ENCODE peak calls at places on chromosomes 6 and 20, in ten cellular contexts. M is astrocyte, C is mesendoderm, W is right lobe of liver, H is tibial nerve, B is fibroblast of lung, L is heart right ventricle, E is body of pancreas, G is H9, V is upper lobe of left lung. Y is an unnamed sample.

GRCh38 chr20:24951536-24952047 is 2.5 kb downstream of the CST7 start:
- DNase-seq in L (no peak), W (peak; percentile 80), H (no peak), M (no peak), E (no peak), V (no peak), C (no peak), G (peak; percentile 19), B (no peak), Y (no peak)

GRCh38 chr6:1477432-1478090 is 88.2 kb downstream of the FOXF2 start:
- DNase-seq in G (no peak), B (peak; percentile 87), E (no peak), L (no peak), H (no peak), C (peak; percentile 27), W (no peak), M (peak; percentile 85), V (no peak), Y (peak; percentile 80)

GRCh38 chr6:132147530-132148011 is 196.4 kb upstream of the CCN2 start:
- DNase-seq in M (peak; percentile 92), E (no peak), C (peak; percentile 74), L (peak; percentile 14), H (no peak), W (no peak), V (no peak), B (peak; percentile 93), G (no peak), Y (no peak)

GRCh38 chr6:15621203-15622044 is 41.4 kb downstream of the DTNBP1 start:
- DNase-seq in M (no peak), G (peak; percentile 50), L (peak; percentile 34), V (no peak), H (no peak), B (no peak), E (peak; percentile 59), C (peak; percentile 76), W (peak; percentile 54), Y (no peak)

GRCh38 chr6:37931076-37931465 is 111.5 kb downstream of the ZFAND3 start:
- DNase-seq in V (no peak), C (no peak), G (no peak), W (no peak), M (no peak), H (no peak), E (no peak), L (no peak), B (no peak), Y (no peak)

GRCh38 chr6:169837529-169838250 is 86.3 kb downstream of the ERMARD start:
- DNase-seq in C (no peak), V (peak; percentile 70), H (no peak), G (no peak), B (no peak), M (no peak), W (no peak), L (no peak), E (no peak), Y (no peak)

GRCh38 chr20:45957021-45957941 is 14.7 kb downstream of the ZNF335 start:
- DNase-seq in C (no peak), G (peak; percentile 19), M (no peak), B (no peak), E (no peak), W (peak; percentile 40), H (no peak), L (no peak), V (no peak), Y (no peak)

GRCh38 chr6:16752206-16752867 is 8.9 kb downstream of the ATXN1 start:
- DNase-seq in L (no peak), H (no peak), V (no peak), B (peak; percentile 91), E (no peak), M (peak; percentile 89), W (no peak), G (no peak), C (no peak), Y (peak; percentile 94)

GRCh38 chr6:149016716-149017115 is 269.9 kb downstream of the UST start:
- DNase-seq in E (no peak), H (no peak), M (no peak), V (no peak), B (no peak), W (no peak), L (no peak), C (no peak), G (no peak), Y (no peak)

GRCh38 chr20:53331151-53331973 is 262.3 kb downstream of the ZNF217 start:
- DNase-seq in C (peak; percentile 95), W (no peak), V (no peak), B (peak; percentile 80), E (peak; percentile 5), G (peak; percentile 47), L (peak; percentile 6), H (no peak), M (peak; percentile 72), Y (peak; percentile 83)

GRCh38 chr20:57104113-57104512 is 162.3 kb downstream of the BMP7 start:
- DNase-seq in L (no peak), M (no peak), G (no peak), V (peak; percentile 24), C (no peak), E (no peak), B (no peak), H (no peak), W (no peak), Y (no peak)

GRCh38 chr20:32465092-32465900 is 107.2 kb downstream of the ASXL1 start:
- DNase-seq in M (peak; percentile 81), V (peak; percentile 59), L (peak; percentile 71), W (peak; percentile 82), E (peak; percentile 91), H (no peak), G (no peak), B (peak; percentile 87), C (no peak), Y (no peak)

GRCh38 chr6:110815260-110816109 is at the start of gene CDK19:
- DNase-seq in L (peak; percentile 98), W (peak; percentile 99), H (peak; percentile 96), G (peak; percentile 99), C (peak; percentile 99), M (peak; percentile 96), V (peak; percentile 98), B (peak; percentile 99), E (peak; percentile 99), Y (peak; percentile 96)

GRCh38 chr6:52576392-52577021 is 353 bp downstream of the TRAM2 start:
- DNase-seq in G (peak; percentile 76), B (peak; percentile 82), W (peak; percentile 75), L (peak; percentile 67), V (peak; percentile 90), M (peak; percentile 72), E (peak; percentile 77), C (peak; percentile 92), H (peak; percentile 31), Y (peak; percentile 69)

GRCh38 chr6:34865107-34865506 is 22.7 kb downstream of the TAF11 start:
- DNase-seq in H (no peak), L (no peak), E (no peak), C (no peak), G (no peak), M (no peak), W (no peak), B (no peak), V (no peak), Y (no peak)

GRCh38 chr6:147149092-147149491 is 55.1 kb upstream of the STXBP5 start:
- DNase-seq in E (no peak), G (no peak), B (no peak), H (no peak), M (no peak), W (no peak), V (no peak), L (no peak), C (no peak), Y (no peak)
- H3K27me3 ChIP-seq in E (no peaks in the 10 kb centered on the region), G (no peaks in the 10 kb centered on the region), B (no peaks in the 10 kb centered on the region), H (no peaks in the 10 kb centered on the region), M (no peaks in the 10 kb centered on the region), W (no peaks in the 10 kb centered on the region), V (no peaks in the 10 kb centered on the region), L (no peaks in the 10 kb centered on the region), C (no peaks in the 10 kb centered on the region), Y (no peaks in the 10 kb centered on the region)

GRCh38 chr6:127115032-127115661 is 3.3 kb upstream of the RSPO3 start:
- DNase-seq in M (no peak), W (no peak), G (no peak), E (no peak), L (no peak), B (peak; percentile 23), H (no peak), C (no peak), V (no peak), Y (no peak)
- H3K27ac ChIP-seq in M (no peak overlapping the region), W (no peak overlapping the region), G (no peak overlapping the region), E (no peak overlapping the region), L (no peak overlapping the region), B (no peak overlapping the region), H (no peak overlapping the region), C (no peak overlapping the region), V (no peak overlapping the region), Y (no peak overlapping the region)

GRCh38 chr6:20237677-20238460 is 25.6 kb upstream of the MBOAT1 start:
- DNase-seq in G (no peak), E (no peak), M (no peak), B (no peak), V (no peak), W (no peak), H (no peak), C (no peak), L (no peak), Y (peak; percentile 65)

GRCh38 chr6:20236344-20236743 is 24.1 kb upstream of the MBOAT1 start:
- DNase-seq in H (no peak), C (no peak), W (no peak), M (no peak), B (no peak), V (no peak), L (no peak), G (no peak), E (no peak), Y (no peak)

GRCh38 chr6:20236899-20237600 is 24.8 kb upstream of the MBOAT1 start:
- DNase-seq in C (no peak), G (no peak), M (no peak), E (no peak), B (no peak), L (no peak), H (no peak), W (no peak), V (no peak), Y (peak; percentile 64)

GRCh38 chr6:20241102-20241501 is 28.8 kb upstream of the MBOAT1 start:
- DNase-seq in V (no peak), G (no peak), E (no peak), W (no peak), B (no peak), C (no peak), L (no peak), H (no peak), M (no peak), Y (no peak)

GRCh38 chr6:20238688-20239587 is 26.7 kb upstream of the MBOAT1 start:
- DNase-seq in W (no peak), E (no peak), G (peak; percentile 47), B (no peak), M (no peak), V (peak; percentile 82), H (no peak), C (peak; percentile 7), L (no peak), Y (no peak)
- H3K27me3 ChIP-seq in W (no peaks in the 10 kb centered on the region), E (no peaks in the 10 kb centered on the region), G (no peaks in the 10 kb centered on the region), B (no peaks in the 10 kb centered on the region), M (no peaks in the 10 kb centered on the region), V (no peaks in the 10 kb centered on the region), H (no peaks in the 10 kb centered on the region), C (no peaks in the 10 kb centered on the region), L (no peaks in the 10 kb centered on the region), Y (no peaks in the 10 kb centered on the region)

DNA sequence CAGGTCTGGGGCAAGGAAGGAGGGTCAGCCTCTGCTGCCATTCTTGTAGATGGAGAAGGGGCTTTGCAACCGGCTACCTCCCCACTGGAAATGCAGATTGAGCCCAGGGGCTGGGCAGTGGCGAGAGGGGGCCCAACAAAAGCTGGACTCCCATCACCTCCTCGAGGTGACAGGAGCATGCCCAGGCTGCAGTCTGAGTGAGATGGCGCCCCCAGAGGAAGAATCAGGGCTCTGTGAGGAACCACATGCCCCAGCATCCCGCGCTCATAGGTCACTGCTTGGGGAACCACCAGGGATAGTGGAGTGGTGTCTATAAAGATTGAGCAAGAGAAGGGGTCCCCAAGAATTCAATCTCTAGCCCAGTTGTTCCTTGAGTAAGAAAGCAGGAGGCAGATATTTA is 31.6 kb upstream of the NEDD9 start:
- DNase-seq in E (no peak), B (no peak), L (no peak), W (no peak), C (no peak), V (no peak), G (peak; percentile 49), M (no peak), H (no peak), Y (no peak)
- H3K27ac ChIP-seq in E (no peak overlapping the region), B (no peak overlapping the region), L (peak overlapping the region; percentile 67), W (peak overlapping the region; percentile 69), C (no peak overlapping the region), V (peak overlapping the region; percentile 76), G (no peak overlapping the region), M (no peak overlapping the region), H (no peak overlapping the region), Y (no peak overlapping the region)

Y was measured in PC-3.